ENCODE peak calls at places on chromosomes 13 and 19, in eight cellular contexts. J, Q, Y, R, F, E, T and M are unnamed samples. For H3K4me1, the result is how much of the 10 kb centered on the place peaks cover.

GRCh38 chr19:35645680-35646511 is 2.2 kb upstream of the COX6B1 start:
- DNase-seq in Q (no peak), E (no peak), T (peak), J (no peak), Y (no peak), R (no peak), F (no peak), M (no peak)

GRCh38 chr13:35978607-35979316 is 152.4 kb downstream of the DCLK1 start:
- DNase-seq in E (no peak), J (peak), F (no peak), T (peak), Y (no peak), Q (peak), R (peak), M (peak)

GRCh38 chr19:34969721-34970120 is 5.7 kb upstream of the ZNF792 start:
- DNase-seq in T (peak), R (no peak), E (no peak), J (no peak), F (no peak), Y (no peak), Q (no peak), M (no peak)

GRCh38 chr13:112053744-112054615 is 13.0 kb upstream of the SOX1 start:
- DNase-seq in Q (no peak), E (no peak), T (peak), Y (no peak), R (no peak), J (no peak), F (no peak), M (no peak)

GRCh38 chr13:109804654-109805053 is 18.3 kb upstream of the IRS2 start:
- DNase-seq in T (peak), J (no peak), Q (no peak), Y (no peak), R (no peak), F (peak), E (no peak), M (no peak)

GRCh38 chr19:30449673-30450072 is 77.5 kb downstream of the ZNF536 start:
- DNase-seq in F (no peak), Q (no peak), R (no peak), T (no peak), Y (no peak), J (no peak), E (no peak), M (no peak)

GRCh38 chr13:97205971-97206370 is 16.2 kb upstream of the MBNL2 start:
- DNase-seq in Y (no peak), Q (peak), E (no peak), R (no peak), J (no peak), F (no peak), T (no peak), M (peak)

GRCh38 chr13:31050486-31051400 is 111.0 kb downstream of the HSPH1 start:
- DNase-seq in T (peak), F (no peak), Q (peak), R (no peak), J (no peak), Y (no peak), E (peak), M (no peak)

GRCh38 chr13:66180806-66181205 is 1049.3 kb downstream of the PCDH9 start:
- DNase-seq in R (no peak), Y (no peak), Q (peak), J (no peak), T (no peak), E (no peak), F (no peak), M (no peak)

GRCh38 chr13:42893346-42893745 is 98.7 kb downstream of the EPSTI1 start:
- DNase-seq in Y (no peak), J (no peak), Q (peak), T (no peak), R (peak), E (no peak), F (no peak), M (peak)

GRCh38 chr13:113936566-113936965 is 37.3 kb downstream of the C13orf46 start:
- DNase-seq in F (peak), T (no peak), J (no peak), R (peak), E (peak), Q (no peak), Y (no peak), M (no peak)

GRCh38 chr19:31406106-31406505 is 56.9 kb upstream of the TSHZ3 start:
- DNase-seq in J (no peak), T (no peak), Y (no peak), F (no peak), E (no peak), R (no peak), Q (no peak), M (no peak)

GRCh38 chr13:32881792-32882175 is 134.4 kb upstream of the KL start:
- DNase-seq in E (no peak), F (no peak), Y (no peak), T (no peak), R (no peak), J (no peak), Q (peak), M (no peak)

GRCh38 chr13:79398169-79398568 is 7.9 kb downstream of the RBM26 start:
- DNase-seq in Q (no peak), F (no peak), J (no peak), Y (no peak), E (no peak), T (no peak), R (no peak), M (no peak)
- H3K4me1 ChIP-seq in Q (under half), F (under half), J (half or more), Y (under half), E (under half), T (under half), R (under half), M (under half)

GRCh38 chr19:50428768-50429463 is 3.8 kb upstream of the MYBPC2 start:
- DNase-seq in F (no peak), Q (no peak), J (no peak), R (no peak), Y (no peak), E (no peak), T (peak), M (no peak)

GRCh38 chr19:50432658-50433057 is at the start of gene MYBPC2:
- DNase-seq in F (no peak), J (no peak), R (no peak), E (no peak), Q (no peak), Y (no peak), T (peak), M (no peak)

GRCh38 chr19:50432221-50432626 is 468 bp upstream of the MYBPC2 start:
- DNase-seq in R (no peak), E (no peak), T (peak), F (no peak), Q (no peak), J (no peak), Y (no peak), M (no peak)

GRCh38 chr19:50431343-50432220 is 1.1 kb upstream of the MYBPC2 start:
- DNase-seq in R (peak), J (peak), Y (peak), T (peak), E (peak), Q (peak), F (peak), M (peak)

GRCh38 chr19:50430888-50431342 is 1.8 kb upstream of the MYBPC2 start:
- DNase-seq in J (no peak), Y (no peak), R (no peak), F (no peak), Q (no peak), T (no peak), E (peak), M (no peak)
- H3K4me1 ChIP-seq in J (under half), Y (under half), R (under half), F (under half), Q (under half), T (under half), E (under half), M (under half)

GRCh38 chr19:46019270-46019669 is 3.6 kb downstream of the PGLYRP1 start:
- DNase-seq in F (peak), R (no peak), T (no peak), Y (no peak), J (no peak), Q (no peak), E (no peak), M (no peak)
- H3K4me1 ChIP-seq in F (under half), R (under half), T (under half), Y (under half), J (under half), Q (under half), E (under half), M (under half)

GRCh38 chr19:46901701-46902401 is 41.1 kb downstream of the ARHGAP35 start:
- DNase-seq in E (no peak), R (no peak), Q (peak), Y (no peak), T (no peak), J (no peak), F (no peak), M (peak)
- H3K4me1 ChIP-seq in E (under half), R (under half), Q (under half), Y (under half), T (under half), J (under half), F (under half), M (under half)